ENCODE peak calls at places on chromosomes 4 and X, in six cellular contexts. P is tibial nerve, G is cardiac fibroblast, O is fibroblast of the aortic adventitia, K is HFFc6, Z is WTC11. W is an unnamed sample.
A peak's percentile ranks its signal among the peaks of the same experiment; 100 is the strongest.

GRCh38 chr4:2942037-2942531 is 21.1 kb downstream of the NOP14 start:
- DNase-seq in O (no peak), G (no peak), P (peak; percentile 3), Z (no peak), K (no peak), W (no peak)

GRCh38 chrX:119502727-119503483 is 34.7 kb downstream of the SLC25A5 start:
- DNase-seq in O (peak; percentile 45), G (peak; percentile 60), P (no peak), Z (no peak), K (peak; percentile 47), W (no peak)

GRCh38 chrX:150161092-150161672 is 201.9 kb upstream of the MAMLD1 start:
- DNase-seq in G (peak; percentile 9), O (no peak), P (no peak), Z (no peak), K (peak; percentile 7), W (no peak)

GRCh38 chrX:3520458-3520857 is 174.0 kb upstream of the MXRA5 start:
- DNase-seq in G (no peak), O (no peak), P (no peak), Z (no peak), K (no peak), W (no peak)

GRCh38 chrX:107678957-107679740 is 50.8 kb downstream of the PRPS1 start:
- DNase-seq in K (peak; percentile 11), O (peak; percentile 69), P (peak; percentile 93), G (peak; percentile 95), Z (no peak), W (no peak)

GRCh38 chr4:2059726-2060577 is 825 bp downstream of the NAT8L start:
- DNase-seq in K (no peak), G (no peak), P (no peak), Z (no peak), O (no peak), W (peak; percentile 73)

GRCh38 chr4:1413221-1413663 is 7.0 kb upstream of the NKX1-1 start:
- DNase-seq in K (no peak), Z (no peak), P (no peak), O (no peak), G (no peak), W (no peak)

GRCh38 chr4:138953962-138954371 is 61.6 kb upstream of the NOCT start:
- DNase-seq in G (peak; percentile 88), K (peak; percentile 55), Z (no peak), P (peak; percentile 43), O (peak; percentile 95), W (no peak)

GRCh38 chrX:103063191-103063845 is 653 bp downstream of the BEX1 start:
- DNase-seq in K (peak; percentile 4), G (peak; percentile 48), Z (peak; percentile 43), O (peak; percentile 39), P (no peak), W (peak; percentile 9)

GRCh38 chr4:18162453-18162852 is 140.9 kb upstream of the LCORL start:
- DNase-seq in O (no peak), G (no peak), K (no peak), P (no peak), Z (no peak), W (no peak)

GRCh38 chrX:57952320-57952678 is 42.0 kb upstream of the ZXDA start:
- DNase-seq in P (no peak), K (no peak), Z (no peak), O (no peak), G (peak; percentile 1), W (no peak)

GRCh38 chr4:133483600-133484246 is 334.6 kb downstream of the PCDH10 start:
- DNase-seq in G (peak; percentile 36), K (peak; percentile 58), Z (no peak), P (no peak), O (peak; percentile 32), W (no peak)

GRCh38 chr4:45621926-45622325 is 501.9 kb downstream of the GABRG1 start:
- DNase-seq in P (no peak), G (peak; percentile 33), O (peak; percentile 1), Z (no peak), K (no peak), W (no peak)

GRCh38 chr4:1368421-1369090 is 21.5 kb downstream of the UVSSA start:
- DNase-seq in P (no peak), Z (peak; percentile 53), G (no peak), O (no peak), K (no peak), W (no peak)

GRCh38 chr4:142126890-142127497 is 490.6 kb downstream of the IL15 start:
- DNase-seq in Z (peak; percentile 38), O (peak; percentile 90), P (peak; percentile 79), G (peak; percentile 88), K (peak; percentile 62), W (peak; percentile 23)

GRCh38 chr4:174681723-174682300 is 147.2 kb downstream of the GLRA3 start:
- DNase-seq in Z (no peak), K (no peak), O (peak; percentile 65), P (no peak), G (peak; percentile 21), W (no peak)

GRCh38 chrX:131704136-131704695 is 160.3 kb downstream of the OR13H1 start:
- DNase-seq in G (no peak), Z (peak; percentile 15), P (no peak), O (peak; percentile 96), K (peak; percentile 18), W (peak; percentile 51)

GRCh38 chr4:76752911-76753494 is 144.9 kb downstream of the SOWAHB start:
- DNase-seq in Z (no peak), G (peak; percentile 97), P (no peak), K (peak; percentile 97), O (peak; percentile 94), W (no peak)

GRCh38 chr4:2465032-2465431 is 3.9 kb upstream of the RNF4 start:
- DNase-seq in O (no peak), Z (no peak), P (no peak), G (no peak), K (no peak), W (no peak)

GRCh38 chr4:74376888-74377483 is 12.0 kb downstream of the EREG start:
- DNase-seq in O (peak; percentile 83), G (peak; percentile 89), K (peak; percentile 69), Z (no peak), P (no peak), W (peak; percentile 47)

GRCh38 chrX:45322382-45322781 is 121.7 kb upstream of the DIPK2B start:
- DNase-seq in G (peak; percentile 87), P (peak; percentile 24), K (peak; percentile 80), O (peak; percentile 87), Z (peak; percentile 13), W (no peak)

GRCh38 chrX:18833071-18833731 is 125.8 kb downstream of the PPEF1 start:
- DNase-seq in P (peak; percentile 24), O (peak; percentile 56), G (peak; percentile 9), K (no peak), Z (no peak), W (no peak)

GRCh38 chr4:153488719-153489384 is 22.7 kb downstream of the TMEM131L start:
- DNase-seq in P (no peak), G (peak; percentile 21), K (no peak), Z (peak; percentile 46), O (no peak), W (no peak)

GRCh38 chrX:30504309-30504708 is 73.3 kb downstream of the TASL start:
- DNase-seq in G (peak; percentile 56), K (peak; percentile 37), O (peak; percentile 67), P (no peak), Z (no peak), W (peak; percentile 24)

GRCh38 chrX:17584248-17584681 is 153.0 kb upstream of the SCML1 start:
- DNase-seq in O (peak; percentile 62), P (no peak), K (peak; percentile 62), G (peak; percentile 51), Z (no peak), W (no peak)

GRCh38 chrX:135185795-135186443 is 14.7 kb upstream of the CT55 start:
- DNase-seq in O (peak; percentile 64), P (peak; percentile 9), Z (peak; percentile 32), K (peak; percentile 51), G (peak; percentile 62), W (peak; percentile 63)

GRCh38 chr4:39660757-39661156 is 22.1 kb upstream of the SMIM14 start:
- DNase-seq in P (no peak), K (no peak), Z (no peak), G (no peak), O (no peak), W (no peak)

GRCh38 chr4:39660045-39660444 is 21.4 kb upstream of the SMIM14 start:
- DNase-seq in Z (no peak), O (no peak), G (peak; percentile 43), P (no peak), K (no peak), W (no peak)

GRCh38 chr4:39655866-39656265 is 17.2 kb upstream of the SMIM14 start:
- DNase-seq in G (peak; percentile 70), K (no peak), O (peak; percentile 12), P (peak; percentile 15), Z (no peak), W (peak; percentile 45)

GRCh38 chr4:39657465-39657864 is 18.8 kb upstream of the SMIM14 start:
- DNase-seq in K (no peak), P (no peak), G (no peak), O (no peak), Z (no peak), W (peak; percentile 58)

DNA sequence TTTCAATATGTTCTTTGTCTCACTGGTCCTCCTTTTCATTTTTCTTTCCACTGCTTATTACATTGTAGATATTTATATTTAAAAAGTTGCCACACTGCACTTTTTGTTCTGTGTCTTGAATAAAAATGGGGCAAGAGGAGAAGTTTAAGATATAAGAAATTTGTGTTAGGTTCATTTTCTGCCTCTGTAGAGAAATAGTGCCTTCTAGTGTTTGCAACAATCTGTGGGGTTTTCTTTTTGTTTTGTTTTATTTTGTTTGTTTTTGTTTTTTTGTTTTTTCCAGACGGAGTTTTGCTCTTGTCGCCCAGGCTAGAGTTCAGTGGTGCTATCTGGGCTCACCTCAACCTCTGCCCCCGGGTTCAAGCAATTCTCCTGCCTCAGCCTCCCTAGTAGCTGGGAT is 20.1 kb upstream of the SMIM14 start:
- DNase-seq in G (peak; percentile 37), P (no peak), O (peak; percentile 24), K (no peak), Z (no peak), W (no peak)
- TF ChIP-seq CTCF in G (peak; percentile 42), P (peak; percentile 15), O (peak; percentile 47), K (peak; percentile 69), Z (no peak), W (peak; percentile 18)

DNA sequence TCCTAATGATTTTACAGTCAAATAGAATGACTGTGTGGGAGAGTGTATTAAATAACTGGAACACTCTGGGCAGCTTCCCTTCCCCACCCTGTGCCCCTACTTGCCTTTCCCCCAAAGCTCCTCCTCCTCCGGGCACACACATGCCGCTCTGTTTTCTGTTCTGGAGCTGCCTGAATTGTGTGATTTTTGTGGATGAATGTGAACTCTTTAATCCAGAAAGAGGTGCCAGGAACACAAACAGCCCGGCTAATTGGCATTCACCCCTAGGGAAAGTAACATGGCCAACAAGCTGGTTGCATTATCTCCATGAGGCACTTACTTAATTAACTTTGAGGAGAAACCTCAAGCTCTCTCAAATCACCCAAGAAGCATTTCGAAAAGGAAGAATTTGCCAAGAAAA is 28.2 kb downstream of the FGF2 start:
- DNase-seq in Z (no peak), K (no peak), G (no peak), P (no peak), O (peak; percentile 30), W (no peak)
- TF ChIP-seq CTCF in Z (no peak), K (no peak), G (no peak), P (no peak), O (no peak), W (no peak)

GRCh38 chrX:16418650-16419049 is 231.3 kb upstream of the S100G start:
- DNase-seq in G (no peak), K (no peak), P (no peak), Z (no peak), O (peak; percentile 12), W (no peak)
- TF ChIP-seq CTCF in G (no peak), K (no peak), P (no peak), Z (no peak), O (no peak), W (no peak)

GRCh38 chr4:69957209-69957608 is 8.3 kb downstream of the CSN2 start:
- DNase-seq in P (no peak), Z (peak; percentile 10), K (no peak), O (no peak), G (no peak), W (no peak)

GRCh38 chr4:69951602-69952001 is 13.9 kb downstream of the CSN2 start:
- DNase-seq in Z (no peak), K (no peak), G (no peak), P (no peak), O (no peak), W (no peak)
- TF ChIP-seq CTCF in Z (no peak), K (no peak), G (no peak), P (no peak), O (no peak), W (no peak)